ENCODE peak calls at places on chromosomes 16 and 17, in ten cellular contexts. X is MM.1S, V is fibroblast of lung, A is HepG2, D is neural progenitor cell, B is hepatocyte, R is PC-3, Q is DND-41, G is GM23338, Y is PC-9. S is an unnamed sample. For H3K4me1, the result is how much of the 10 kb centered on the place peaks cover.

GRCh38 chr17:59002126-59002525 is 104.6 kb downstream of the TRIM37 start:
- DNase-seq in X (no peak), V (no peak), A (no peak), D (no peak), B (no peak), R (no peak), Q (no peak), G (no peak), Y (no peak), S (no peak)

GRCh38 chr17:48550313-48551205 is 5.7 kb upstream of the HOXB2 start:
- DNase-seq in X (no peak), V (peak), A (no peak), D (peak), B (no peak), R (no peak), Q (no peak), G (peak), Y (no peak), S (no peak)

GRCh38 chr16:86727131-86727530 is 148.8 kb downstream of the FOXL1 start:
- DNase-seq in X (no peak), V (no peak), A (no peak), D (no peak), B (no peak), R (no peak), Q (no peak), G (no peak), Y (no peak), S (no peak)

GRCh38 chr16:65534121-65534528 is 412.3 kb upstream of the CDH11 start:
- DNase-seq in X (no peak), V (no peak), A (no peak), D (no peak), B (no peak), R (peak), Q (no peak), G (no peak), Y (no peak), S (no peak)

GRCh38 chr17:59669411-59669810 is 37.8 kb downstream of the PTRH2 start:
- DNase-seq in X (no peak), V (no peak), A (no peak), D (no peak), B (no peak), R (no peak), Q (no peak), G (no peak), Y (no peak), S (no peak)

GRCh38 chr17:75965468-75965867 is 13.5 kb downstream of the ACOX1 start:
- DNase-seq in X (no peak), V (no peak), A (no peak), D (no peak), B (no peak), R (no peak), Q (no peak), G (no peak), Y (no peak), S (no peak)

GRCh38 chr16:63241476-63241875 is 1205.2 kb upstream of the CDH8 start:
- DNase-seq in X (no peak), V (no peak), A (no peak), D (no peak), B (no peak), R (no peak), Q (no peak), G (no peak), Y (no peak), S (no peak)

GRCh38 chr16:9039208-9039607 is 52.2 kb upstream of the HAPSTR1 start:
- DNase-seq in X (no peak), V (peak), A (no peak), D (peak), B (no peak), R (no peak), Q (peak), G (peak), Y (no peak), S (peak)

GRCh38 chr16:88534731-88535141 is 35.5 kb upstream of the ZC3H18 start:
- DNase-seq in X (no peak), V (peak), A (no peak), D (peak), B (no peak), R (peak), Q (no peak), G (peak), Y (no peak), S (no peak)

GRCh38 chr17:546456-546855 is 168.2 kb downstream of the VPS53 start:
- DNase-seq in X (no peak), V (no peak), A (no peak), D (no peak), B (no peak), R (no peak), Q (no peak), G (no peak), Y (no peak), S (no peak)

GRCh38 chr16:74601131-74601871 is 5.6 kb downstream of the GLG1 start:
- DNase-seq in X (no peak), V (no peak), A (no peak), D (no peak), B (no peak), R (peak), Q (peak), G (no peak), Y (no peak), S (no peak)

GRCh38 chr17:50785942-50786570 is 18.7 kb upstream of the ANKRD40CL start:
- DNase-seq in X (no peak), V (peak), A (no peak), D (no peak), B (peak), R (no peak), Q (no peak), G (no peak), Y (no peak), S (no peak)

GRCh38 chr16:2520784-2521577 is 810 bp downstream of the AMDHD2 start:
- DNase-seq in X (peak), V (no peak), A (peak), D (peak), B (peak), R (peak), Q (peak), G (peak), Y (peak), S (no peak)

GRCh38 chr17:51559778-51560177 is 299.4 kb downstream of the UTP18 start:
- DNase-seq in X (no peak), V (no peak), A (no peak), D (no peak), B (no peak), R (no peak), Q (no peak), G (no peak), Y (no peak), S (no peak)

GRCh38 chr17:75563063-75563758 is 24.4 kb upstream of the MYO15B start:
- DNase-seq in X (no peak), V (no peak), A (no peak), D (no peak), B (peak), R (no peak), Q (no peak), G (no peak), Y (no peak), S (no peak)

GRCh38 chr17:80832266-80832676 is 159.4 kb upstream of the CHMP6 start:
- DNase-seq in X (no peak), V (peak), A (no peak), D (peak), B (peak), R (peak), Q (peak), G (peak), Y (no peak), S (peak)

GRCh38 chr17:13395872-13396271 is 205.9 kb downstream of the HS3ST3A1 start:
- DNase-seq in X (no peak), V (no peak), A (no peak), D (no peak), B (no peak), R (no peak), Q (no peak), G (no peak), Y (no peak), S (no peak)

GRCh38 chr16:85037050-85037410 is 9.4 kb downstream of the KIAA0513 start:
- DNase-seq in X (no peak), V (peak), A (no peak), D (no peak), B (no peak), R (peak), Q (no peak), G (no peak), Y (peak), S (no peak)

GRCh38 chr17:19377602-19378415 is 489 bp upstream of the MAPK7 start:
- DNase-seq in X (peak), V (peak), A (peak), D (peak), B (peak), R (peak), Q (peak), G (peak), Y (peak), S (peak)

GRCh38 chr16:56855936-56856335 is 9.1 kb upstream of the SLC12A3 start:
- DNase-seq in X (no peak), V (no peak), A (no peak), D (no peak), B (no peak), R (no peak), Q (no peak), G (no peak), Y (peak), S (no peak)

GRCh38 chr16:79076039-79076767 is 524.3 kb downstream of the MAF start:
- DNase-seq in X (no peak), V (no peak), A (no peak), D (no peak), B (no peak), R (no peak), Q (no peak), G (no peak), Y (no peak), S (no peak)

GRCh38 chr16:477287-477686 is 50.2 kb upstream of the CAPN15 start:
- DNase-seq in X (no peak), V (no peak), A (no peak), D (no peak), B (no peak), R (no peak), Q (no peak), G (no peak), Y (no peak), S (no peak)

GRCh38 chr16:55542459-55543082 is 23.9 kb upstream of the CAPNS2 start:
- DNase-seq in X (no peak), V (peak), A (no peak), D (no peak), B (no peak), R (peak), Q (no peak), G (no peak), Y (no peak), S (peak)

GRCh38 chr17:38428643-38429371 is 543 bp downstream of the ARHGAP23 start:
- DNase-seq in X (peak), V (peak), A (no peak), D (peak), B (peak), R (peak), Q (peak), G (peak), Y (no peak), S (no peak)

GRCh38 chr16:85832578-85833539 is 33.4 kb downstream of the COX4I1 start:
- DNase-seq in X (no peak), V (no peak), A (no peak), D (no peak), B (no peak), R (no peak), Q (no peak), G (no peak), Y (no peak), S (no peak)

GRCh38 chr17:7709031-7709430 is 4.0 kb downstream of the EFNB3 start:
- DNase-seq in X (no peak), V (no peak), A (no peak), D (no peak), B (no peak), R (no peak), Q (no peak), G (no peak), Y (no peak), S (no peak)

GRCh38 chr16:2075631-2076030 is 27.8 kb downstream of the TSC2 start:
- DNase-seq in X (no peak), V (no peak), A (no peak), D (no peak), B (no peak), R (no peak), Q (no peak), G (no peak), Y (no peak), S (no peak)

GRCh38 chr16:68605746-68606145 is 39.4 kb upstream of the CDH3 start:
- DNase-seq in X (no peak), V (no peak), A (no peak), D (no peak), B (peak), R (peak), Q (no peak), G (no peak), Y (no peak), S (no peak)

GRCh38 chr17:4789701-4789950 is 862 bp downstream of the GLTPD2 start:
- DNase-seq in X (no peak), V (no peak), A (no peak), D (no peak), B (no peak), R (no peak), Q (no peak), G (peak), Y (no peak), S (no peak)

GRCh38 chr16:83727018-83727417 is 80.8 kb upstream of the HSBP1 start:
- DNase-seq in X (no peak), V (peak), A (no peak), D (no peak), B (no peak), R (no peak), Q (no peak), G (no peak), Y (no peak), S (no peak)

GRCh38 chr16:16109453-16110110 is 113.7 kb downstream of the ABCC6 start:
- DNase-seq in X (no peak), V (no peak), A (no peak), D (no peak), B (no peak), R (no peak), Q (no peak), G (no peak), Y (no peak), S (no peak)

GRCh38 chr16:78310990-78311561 is 211.6 kb downstream of the WWOX start:
- DNase-seq in X (no peak), V (no peak), A (no peak), D (peak), B (no peak), R (no peak), Q (peak), G (peak), Y (no peak), S (no peak)

GRCh38 chr16:81456523-81457325 is 12.1 kb downstream of the CMIP start:
- DNase-seq in X (no peak), V (no peak), A (peak), D (no peak), B (peak), R (no peak), Q (no peak), G (no peak), Y (no peak), S (no peak)

GRCh38 chr16:74842413-74842812 is 67.8 kb upstream of the FA2H start:
- DNase-seq in X (no peak), V (no peak), A (no peak), D (no peak), B (no peak), R (no peak), Q (peak), G (no peak), Y (no peak), S (no peak)

GRCh38 chr17:45948498-45948880 is 50.6 kb upstream of the STH start:
- DNase-seq in X (no peak), V (no peak), A (no peak), D (no peak), B (no peak), R (no peak), Q (no peak), G (no peak), Y (no peak), S (no peak)

GRCh38 chr17:45951403-45951802 is 47.6 kb upstream of the STH start:
- DNase-seq in X (no peak), V (no peak), A (no peak), D (no peak), B (no peak), R (no peak), Q (no peak), G (no peak), Y (no peak), S (no peak)

GRCh38 chr17:45948881-45949624 is 50.0 kb upstream of the STH start:
- DNase-seq in X (peak), V (peak), A (peak), D (peak), B (peak), R (peak), Q (peak), G (peak), Y (peak), S (peak)

GRCh38 chr17:45950888-45951287 is 48.2 kb upstream of the STH start:
- DNase-seq in X (no peak), V (no peak), A (no peak), D (no peak), B (no peak), R (no peak), Q (no peak), G (no peak), Y (no peak), S (no peak)

GRCh38 chr17:45949755-45950320 is 49.2 kb upstream of the STH start:
- DNase-seq in X (no peak), V (no peak), A (no peak), D (no peak), B (no peak), R (no peak), Q (no peak), G (no peak), Y (no peak), S (no peak)
- TF ChIP-seq EZH2 in X (no peak), V (no peak), A (peak), D (no peak), B (no peak), R (no peak), Q (no peak), G (no peak), Y (no peak), S (no peak)

GRCh38 chr17:47289302-47289701 is 34.5 kb upstream of the EFCAB13 start:
- DNase-seq in X (no peak), V (no peak), A (no peak), D (no peak), B (no peak), R (no peak), Q (no peak), G (no peak), Y (no peak), S (no peak)
- H3K4me1 ChIP-seq in X (under half), V (under half), A (under half), D (under half), B (under half), R (under half), Q (under half), G (under half), Y (under half), S (under half)

DNA sequence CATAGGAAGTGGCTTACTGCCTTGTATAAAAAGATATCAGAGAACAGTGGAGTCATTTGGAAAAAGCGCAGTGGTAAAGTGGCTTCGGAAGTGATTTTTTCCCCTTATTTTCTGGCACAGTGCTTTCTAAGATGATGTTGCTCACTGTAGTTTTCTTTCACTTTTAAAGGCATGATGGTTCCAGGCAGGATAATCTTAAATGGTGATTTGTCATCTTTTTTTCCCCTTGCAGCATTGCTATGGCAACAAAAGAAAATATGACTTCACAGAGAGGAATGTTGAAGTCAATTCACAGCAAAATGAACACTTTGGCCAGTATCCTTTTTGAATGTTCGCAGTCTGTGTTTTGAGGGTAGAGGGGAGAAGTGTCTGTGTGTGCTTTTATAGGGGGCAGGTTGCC is 42.5 kb downstream of the GOSR1 start:
- DNase-seq in X (no peak), V (peak), A (no peak), D (no peak), B (peak), R (peak), Q (no peak), G (no peak), Y (no peak), S (peak)
- H3K4me3 ChIP-seq in X (no peak), V (peak), A (no peak), D (no peak), B (no peak), R (no peak), Q (no peak), G (no peak), Y (no peak), S (no peak)

DNA sequence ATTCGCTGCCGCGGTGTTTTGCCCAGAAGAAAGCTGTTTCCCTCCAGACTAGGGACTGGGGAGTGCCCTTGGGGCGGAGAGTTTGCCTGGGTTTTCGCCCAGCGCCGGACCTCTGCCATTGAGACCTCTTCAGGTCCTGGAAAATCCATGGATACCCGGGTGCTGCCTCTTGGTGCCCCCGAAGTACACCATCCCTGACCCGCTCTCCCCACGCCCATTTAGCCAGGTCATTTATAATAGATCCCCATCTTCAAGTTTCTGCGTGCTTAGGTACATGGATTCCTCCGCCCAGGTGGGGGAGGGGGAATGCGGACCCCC is 15.0 kb upstream of the CBX8 start:
- DNase-seq in X (no peak), V (no peak), A (no peak), D (no peak), B (no peak), R (no peak), Q (no peak), G (no peak), Y (no peak), S (no peak)
- TF ChIP-seq EZH2 in X (no peak), V (peak), A (peak), D (no peak), B (no peak), R (no peak), Q (peak), G (no peak), Y (no peak), S (no peak)

GRCh38 chr16:50208460-50208931 is 55.4 kb downstream of the TENT4B start:
- DNase-seq in X (no peak), V (no peak), A (peak), D (no peak), B (no peak), R (peak), Q (no peak), G (no peak), Y (no peak), S (no peak)

GRCh38 chr16:50204426-50205108 is 51.5 kb downstream of the TENT4B start:
- DNase-seq in X (no peak), V (no peak), A (no peak), D (no peak), B (no peak), R (no peak), Q (no peak), G (no peak), Y (no peak), S (no peak)

GRCh38 chr16:50210266-50211038 is 55.9 kb upstream of the ADCY7 start:
- DNase-seq in X (peak), V (peak), A (peak), D (peak), B (peak), R (peak), Q (peak), G (peak), Y (peak), S (peak)

GRCh38 chr16:50209548-50210265 is 56.6 kb downstream of the TENT4B start:
- DNase-seq in X (peak), V (no peak), A (no peak), D (peak), B (peak), R (no peak), Q (no peak), G (peak), Y (no peak), S (no peak)

GRCh38 chr16:50207652-50208051 is 54.5 kb downstream of the TENT4B start:
- DNase-seq in X (no peak), V (peak), A (no peak), D (no peak), B (no peak), R (peak), Q (no peak), G (no peak), Y (no peak), S (peak)
- H3K4me1 ChIP-seq in X (under half), V (under half), A (half or more), D (under half), B (half or more), R (under half), Q (under half), G (under half), Y (under half), S (under half)